ENCODE peak calls at places on chromosomes 2 and 18, in eight cellular contexts. One of them, this sample, is unnamed.

GRCh38 chr18:5890606-5891360 is 4.5 kb downstream of the TMEM200C start:
- DNase-seq in epithelial cell of proximal tubule: no peak
- DNase-seq in GM13976: peak
- DNase-seq in activated CD4-positive, alpha-beta T cell treated with anti-CD3 and anti-CD28 coated beads, Interleukin-2, amount 10 ng/mL, durations not matched to agents 24 days and 14 days: peak
- DNase-seq in kidney tubule cell: peak
- DNase-seq in AG08396: no peak
- DNase-seq in T-helper 1 cell: peak
- DNase-seq in A172: no peak
- DNase-seq in this sample: peak

GRCh38 chr18:44594779-44595467 is 85.8 kb upstream of the SETBP1 start:
- DNase-seq in epithelial cell of proximal tubule: no peak
- DNase-seq in GM13976: no peak
- DNase-seq in activated CD4-positive, alpha-beta T cell treated with anti-CD3 and anti-CD28 coated beads, Interleukin-2, amount 10 ng/mL, durations not matched to agents 24 days and 14 days: no peak
- DNase-seq in kidney tubule cell: peak
- DNase-seq in AG08396: peak
- DNase-seq in T-helper 1 cell: no peak
- DNase-seq in A172: peak
- DNase-seq in this sample: peak

GRCh38 chr18:45847119-45847518 is 21.6 kb downstream of the SIGLEC15 start:
- DNase-seq in epithelial cell of proximal tubule: no peak
- DNase-seq in GM13976: no peak
- DNase-seq in activated CD4-positive, alpha-beta T cell treated with anti-CD3 and anti-CD28 coated beads, Interleukin-2, amount 10 ng/mL, durations not matched to agents 24 days and 14 days: no peak
- DNase-seq in kidney tubule cell: no peak
- DNase-seq in AG08396: no peak
- DNase-seq in T-helper 1 cell: no peak
- DNase-seq in A172: no peak
- DNase-seq in this sample: no peak

GRCh38 chr18:76398295-76398694 is 96.7 kb downstream of the ZNF516 start:
- DNase-seq in epithelial cell of proximal tubule: no peak
- DNase-seq in GM13976: no peak
- DNase-seq in activated CD4-positive, alpha-beta T cell treated with anti-CD3 and anti-CD28 coated beads, Interleukin-2, amount 10 ng/mL, durations not matched to agents 24 days and 14 days: no peak
- DNase-seq in kidney tubule cell: no peak
- DNase-seq in AG08396: no peak
- DNase-seq in T-helper 1 cell: no peak
- DNase-seq in A172: no peak
- DNase-seq in this sample: no peak

GRCh38 chr2:176699660-176700059 is 430.4 kb downstream of the MTX2 start:
- DNase-seq in epithelial cell of proximal tubule: no peak
- DNase-seq in GM13976: no peak
- DNase-seq in activated CD4-positive, alpha-beta T cell treated with anti-CD3 and anti-CD28 coated beads, Interleukin-2, amount 10 ng/mL, durations not matched to agents 24 days and 14 days: no peak
- DNase-seq in kidney tubule cell: no peak
- DNase-seq in AG08396: no peak
- DNase-seq in T-helper 1 cell: no peak
- DNase-seq in A172: no peak
- DNase-seq in this sample: no peak

GRCh38 chr2:6924101-6924917 is 7.1 kb downstream of the RNF144A start:
- DNase-seq in epithelial cell of proximal tubule: no peak
- DNase-seq in GM13976: no peak
- DNase-seq in activated CD4-positive, alpha-beta T cell treated with anti-CD3 and anti-CD28 coated beads, Interleukin-2, amount 10 ng/mL, durations not matched to agents 24 days and 14 days: peak
- DNase-seq in kidney tubule cell: no peak
- DNase-seq in AG08396: no peak
- DNase-seq in T-helper 1 cell: no peak
- DNase-seq in A172: no peak
- DNase-seq in this sample: no peak

GRCh38 chr2:109375131-109375561 is 238.6 kb downstream of the SEPTIN10 start:
- DNase-seq in epithelial cell of proximal tubule: no peak
- DNase-seq in GM13976: no peak
- DNase-seq in activated CD4-positive, alpha-beta T cell treated with anti-CD3 and anti-CD28 coated beads, Interleukin-2, amount 10 ng/mL, durations not matched to agents 24 days and 14 days: no peak
- DNase-seq in kidney tubule cell: no peak
- DNase-seq in AG08396: no peak
- DNase-seq in T-helper 1 cell: no peak
- DNase-seq in A172: no peak
- DNase-seq in this sample: no peak

GRCh38 chr2:69581774-69582581 is 61.6 kb downstream of the AAK1 start:
- DNase-seq in epithelial cell of proximal tubule: no peak
- DNase-seq in GM13976: no peak
- DNase-seq in activated CD4-positive, alpha-beta T cell treated with anti-CD3 and anti-CD28 coated beads, Interleukin-2, amount 10 ng/mL, durations not matched to agents 24 days and 14 days: peak
- DNase-seq in kidney tubule cell: peak
- DNase-seq in AG08396: no peak
- DNase-seq in T-helper 1 cell: no peak
- DNase-seq in A172: peak
- DNase-seq in this sample: peak

GRCh38 chr18:43526436-43527150 is 249.3 kb upstream of the SYT4 start:
- DNase-seq in epithelial cell of proximal tubule: no peak
- DNase-seq in GM13976: no peak
- DNase-seq in activated CD4-positive, alpha-beta T cell treated with anti-CD3 and anti-CD28 coated beads, Interleukin-2, amount 10 ng/mL, durations not matched to agents 24 days and 14 days: no peak
- DNase-seq in kidney tubule cell: no peak
- DNase-seq in AG08396: no peak
- DNase-seq in T-helper 1 cell: no peak
- DNase-seq in A172: no peak
- DNase-seq in this sample: no peak

GRCh38 chr2:241314181-241314932 is 1.1 kb downstream of the HDLBP start:
- DNase-seq in epithelial cell of proximal tubule: no peak
- DNase-seq in GM13976: no peak
- DNase-seq in activated CD4-positive, alpha-beta T cell treated with anti-CD3 and anti-CD28 coated beads, Interleukin-2, amount 10 ng/mL, durations not matched to agents 24 days and 14 days: no peak
- DNase-seq in kidney tubule cell: peak
- DNase-seq in AG08396: no peak
- DNase-seq in T-helper 1 cell: no peak
- DNase-seq in A172: peak
- DNase-seq in this sample: peak

GRCh38 chr2:33620-34019 is 12.7 kb downstream of the FAM110C start:
- DNase-seq in epithelial cell of proximal tubule: no peak
- DNase-seq in GM13976: no peak
- DNase-seq in activated CD4-positive, alpha-beta T cell treated with anti-CD3 and anti-CD28 coated beads, Interleukin-2, amount 10 ng/mL, durations not matched to agents 24 days and 14 days: peak
- DNase-seq in kidney tubule cell: peak
- DNase-seq in AG08396: no peak
- DNase-seq in T-helper 1 cell: no peak
- DNase-seq in A172: no peak
- DNase-seq in this sample: no peak

GRCh38 chr2:191569025-191569424 is 108.9 kb upstream of the NABP1 start:
- DNase-seq in epithelial cell of proximal tubule: no peak
- DNase-seq in GM13976: no peak
- DNase-seq in activated CD4-positive, alpha-beta T cell treated with anti-CD3 and anti-CD28 coated beads, Interleukin-2, amount 10 ng/mL, durations not matched to agents 24 days and 14 days: no peak
- DNase-seq in kidney tubule cell: no peak
- DNase-seq in AG08396: no peak
- DNase-seq in T-helper 1 cell: no peak
- DNase-seq in A172: no peak
- DNase-seq in this sample: peak

GRCh38 chr18:463442-464310 is 36.8 kb downstream of the COLEC12 start:
- DNase-seq in epithelial cell of proximal tubule: no peak
- DNase-seq in GM13976: no peak
- DNase-seq in activated CD4-positive, alpha-beta T cell treated with anti-CD3 and anti-CD28 coated beads, Interleukin-2, amount 10 ng/mL, durations not matched to agents 24 days and 14 days: no peak
- DNase-seq in kidney tubule cell: peak
- DNase-seq in AG08396: no peak
- DNase-seq in T-helper 1 cell: no peak
- DNase-seq in A172: no peak
- DNase-seq in this sample: no peak

GRCh38 chr2:113762377-113763118 is 6.1 kb upstream of the SLC35F5 start:
- DNase-seq in epithelial cell of proximal tubule: peak
- DNase-seq in GM13976: no peak
- DNase-seq in activated CD4-positive, alpha-beta T cell treated with anti-CD3 and anti-CD28 coated beads, Interleukin-2, amount 10 ng/mL, durations not matched to agents 24 days and 14 days: no peak
- DNase-seq in kidney tubule cell: peak
- DNase-seq in AG08396: peak
- DNase-seq in T-helper 1 cell: no peak
- DNase-seq in A172: peak
- DNase-seq in this sample: peak

GRCh38 chr2:149068996-149069888 is 30.7 kb downstream of the LYPD6B start:
- DNase-seq in epithelial cell of proximal tubule: no peak
- DNase-seq in GM13976: no peak
- DNase-seq in activated CD4-positive, alpha-beta T cell treated with anti-CD3 and anti-CD28 coated beads, Interleukin-2, amount 10 ng/mL, durations not matched to agents 24 days and 14 days: peak
- DNase-seq in kidney tubule cell: no peak
- DNase-seq in AG08396: peak
- DNase-seq in T-helper 1 cell: peak
- DNase-seq in A172: peak
- DNase-seq in this sample: no peak

GRCh38 chr2:103980401-103980800 is 873.5 kb upstream of the POU3F3 start:
- DNase-seq in epithelial cell of proximal tubule: no peak
- DNase-seq in GM13976: no peak
- DNase-seq in activated CD4-positive, alpha-beta T cell treated with anti-CD3 and anti-CD28 coated beads, Interleukin-2, amount 10 ng/mL, durations not matched to agents 24 days and 14 days: no peak
- DNase-seq in kidney tubule cell: no peak
- DNase-seq in AG08396: no peak
- DNase-seq in T-helper 1 cell: no peak
- DNase-seq in A172: no peak
- DNase-seq in this sample: no peak

GRCh38 chr2:134773372-134774073 is 54.7 kb upstream of the TMEM163 start:
- DNase-seq in epithelial cell of proximal tubule: no peak
- DNase-seq in GM13976: no peak
- DNase-seq in activated CD4-positive, alpha-beta T cell treated with anti-CD3 and anti-CD28 coated beads, Interleukin-2, amount 10 ng/mL, durations not matched to agents 24 days and 14 days: no peak
- DNase-seq in kidney tubule cell: no peak
- DNase-seq in AG08396: no peak
- DNase-seq in T-helper 1 cell: no peak
- DNase-seq in A172: peak
- DNase-seq in this sample: no peak

GRCh38 chr2:168736636-168737424 is 65.6 kb upstream of the NOSTRIN start:
- DNase-seq in epithelial cell of proximal tubule: no peak
- DNase-seq in GM13976: no peak
- DNase-seq in activated CD4-positive, alpha-beta T cell treated with anti-CD3 and anti-CD28 coated beads, Interleukin-2, amount 10 ng/mL, durations not matched to agents 24 days and 14 days: no peak
- DNase-seq in kidney tubule cell: no peak
- DNase-seq in AG08396: no peak
- DNase-seq in T-helper 1 cell: no peak
- DNase-seq in A172: no peak
- DNase-seq in this sample: no peak

GRCh38 chr18:8468911-8469310 is 140.3 kb upstream of the RAB12 start:
- DNase-seq in epithelial cell of proximal tubule: no peak
- DNase-seq in GM13976: no peak
- DNase-seq in activated CD4-positive, alpha-beta T cell treated with anti-CD3 and anti-CD28 coated beads, Interleukin-2, amount 10 ng/mL, durations not matched to agents 24 days and 14 days: no peak
- DNase-seq in kidney tubule cell: peak
- DNase-seq in AG08396: no peak
- DNase-seq in T-helper 1 cell: no peak
- DNase-seq in A172: no peak
- DNase-seq in this sample: no peak

GRCh38 chr2:129499747-129500146 is 479.7 kb upstream of the RAB6C start:
- DNase-seq in epithelial cell of proximal tubule: no peak
- DNase-seq in GM13976: no peak
- DNase-seq in activated CD4-positive, alpha-beta T cell treated with anti-CD3 and anti-CD28 coated beads, Interleukin-2, amount 10 ng/mL, durations not matched to agents 24 days and 14 days: no peak
- DNase-seq in kidney tubule cell: peak
- DNase-seq in AG08396: no peak
- DNase-seq in T-helper 1 cell: no peak
- DNase-seq in A172: no peak
- DNase-seq in this sample: no peak

GRCh38 chr2:176503760-176504159 is 234.5 kb downstream of the MTX2 start:
- DNase-seq in epithelial cell of proximal tubule: no peak
- DNase-seq in GM13976: no peak
- DNase-seq in activated CD4-positive, alpha-beta T cell treated with anti-CD3 and anti-CD28 coated beads, Interleukin-2, amount 10 ng/mL, durations not matched to agents 24 days and 14 days: no peak
- DNase-seq in kidney tubule cell: no peak
- DNase-seq in AG08396: no peak
- DNase-seq in T-helper 1 cell: no peak
- DNase-seq in A172: no peak
- DNase-seq in this sample: no peak

GRCh38 chr18:45730832-45731545 is 7.0 kb downstream of the SLC14A1 start:
- DNase-seq in epithelial cell of proximal tubule: peak
- DNase-seq in GM13976: no peak
- DNase-seq in activated CD4-positive, alpha-beta T cell treated with anti-CD3 and anti-CD28 coated beads, Interleukin-2, amount 10 ng/mL, durations not matched to agents 24 days and 14 days: no peak
- DNase-seq in kidney tubule cell: peak
- DNase-seq in AG08396: peak
- DNase-seq in T-helper 1 cell: no peak
- DNase-seq in A172: peak
- DNase-seq in this sample: peak

GRCh38 chr2:38496927-38497669 is 105.6 kb downstream of the HNRNPLL start:
- DNase-seq in epithelial cell of proximal tubule: no peak
- DNase-seq in GM13976: no peak
- DNase-seq in activated CD4-positive, alpha-beta T cell treated with anti-CD3 and anti-CD28 coated beads, Interleukin-2, amount 10 ng/mL, durations not matched to agents 24 days and 14 days: no peak
- DNase-seq in kidney tubule cell: no peak
- DNase-seq in AG08396: no peak
- DNase-seq in T-helper 1 cell: no peak
- DNase-seq in A172: no peak
- DNase-seq in this sample: no peak

GRCh38 chr2:70960833-70961647 is 17.4 kb upstream of the ANKRD53 start:
- DNase-seq in epithelial cell of proximal tubule: no peak
- DNase-seq in GM13976: peak
- DNase-seq in activated CD4-positive, alpha-beta T cell treated with anti-CD3 and anti-CD28 coated beads, Interleukin-2, amount 10 ng/mL, durations not matched to agents 24 days and 14 days: peak
- DNase-seq in kidney tubule cell: no peak
- DNase-seq in AG08396: peak
- DNase-seq in T-helper 1 cell: no peak
- DNase-seq in A172: no peak
- DNase-seq in this sample: no peak

GRCh38 chr2:221943078-221943810 is 355.6 kb downstream of the PAX3 start:
- DNase-seq in epithelial cell of proximal tubule: peak
- DNase-seq in GM13976: no peak
- DNase-seq in activated CD4-positive, alpha-beta T cell treated with anti-CD3 and anti-CD28 coated beads, Interleukin-2, amount 10 ng/mL, durations not matched to agents 24 days and 14 days: no peak
- DNase-seq in kidney tubule cell: peak
- DNase-seq in AG08396: peak
- DNase-seq in T-helper 1 cell: no peak
- DNase-seq in A172: peak
- DNase-seq in this sample: peak

GRCh38 chr2:219824996-219825395 is 197.6 kb downstream of the SLC4A3 start:
- DNase-seq in epithelial cell of proximal tubule: no peak
- DNase-seq in GM13976: no peak
- DNase-seq in activated CD4-positive, alpha-beta T cell treated with anti-CD3 and anti-CD28 coated beads, Interleukin-2, amount 10 ng/mL, durations not matched to agents 24 days and 14 days: no peak
- DNase-seq in kidney tubule cell: no peak
- DNase-seq in AG08396: no peak
- DNase-seq in T-helper 1 cell: no peak
- DNase-seq in A172: no peak
- DNase-seq in this sample: no peak

GRCh38 chr2:197312186-197312585 is 1.6 kb upstream of the ANKRD44 start:
- DNase-seq in epithelial cell of proximal tubule: no peak
- DNase-seq in GM13976: no peak
- DNase-seq in activated CD4-positive, alpha-beta T cell treated with anti-CD3 and anti-CD28 coated beads, Interleukin-2, amount 10 ng/mL, durations not matched to agents 24 days and 14 days: peak
- DNase-seq in kidney tubule cell: no peak
- DNase-seq in AG08396: no peak
- DNase-seq in T-helper 1 cell: no peak
- DNase-seq in A172: no peak
- DNase-seq in this sample: no peak

GRCh38 chr2:30068067-30068466 is 78.7 kb upstream of the YPEL5 start:
- DNase-seq in epithelial cell of proximal tubule: no peak
- DNase-seq in GM13976: no peak
- DNase-seq in activated CD4-positive, alpha-beta T cell treated with anti-CD3 and anti-CD28 coated beads, Interleukin-2, amount 10 ng/mL, durations not matched to agents 24 days and 14 days: no peak
- DNase-seq in kidney tubule cell: no peak
- DNase-seq in AG08396: no peak
- DNase-seq in T-helper 1 cell: no peak
- DNase-seq in A172: no peak
- DNase-seq in this sample: no peak

GRCh38 chr18:26547302-26548143 is 830 bp downstream of the KCTD1 start:
- DNase-seq in epithelial cell of proximal tubule: no peak
- DNase-seq in GM13976: peak
- DNase-seq in activated CD4-positive, alpha-beta T cell treated with anti-CD3 and anti-CD28 coated beads, Interleukin-2, amount 10 ng/mL, durations not matched to agents 24 days and 14 days: peak
- DNase-seq in kidney tubule cell: peak
- DNase-seq in AG08396: peak
- DNase-seq in T-helper 1 cell: peak
- DNase-seq in A172: no peak
- DNase-seq in this sample: no peak

GRCh38 chr2:196239622-196240587 is 68.5 kb upstream of the STK17B start:
- DNase-seq in epithelial cell of proximal tubule: no peak
- DNase-seq in GM13976: peak
- DNase-seq in activated CD4-positive, alpha-beta T cell treated with anti-CD3 and anti-CD28 coated beads, Interleukin-2, amount 10 ng/mL, durations not matched to agents 24 days and 14 days: peak
- DNase-seq in kidney tubule cell: peak
- DNase-seq in AG08396: no peak
- DNase-seq in T-helper 1 cell: peak
- DNase-seq in A172: peak
- DNase-seq in this sample: no peak

GRCh38 chr2:212646698-212647097 is 108.1 kb upstream of the ERBB4 start:
- DNase-seq in epithelial cell of proximal tubule: peak
- DNase-seq in GM13976: no peak
- DNase-seq in activated CD4-positive, alpha-beta T cell treated with anti-CD3 and anti-CD28 coated beads, Interleukin-2, amount 10 ng/mL, durations not matched to agents 24 days and 14 days: no peak
- DNase-seq in kidney tubule cell: peak
- DNase-seq in AG08396: peak
- DNase-seq in T-helper 1 cell: no peak
- DNase-seq in A172: peak
- DNase-seq in this sample: no peak

GRCh38 chr2:7915302-7916200 is 766.3 kb upstream of the ID2 start:
- DNase-seq in epithelial cell of proximal tubule: no peak
- DNase-seq in GM13976: no peak
- DNase-seq in activated CD4-positive, alpha-beta T cell treated with anti-CD3 and anti-CD28 coated beads, Interleukin-2, amount 10 ng/mL, durations not matched to agents 24 days and 14 days: peak
- DNase-seq in kidney tubule cell: no peak
- DNase-seq in AG08396: peak
- DNase-seq in T-helper 1 cell: no peak
- DNase-seq in A172: peak
- DNase-seq in this sample: no peak

GRCh38 chr18:71223487-71223886 is 934.6 kb downstream of the SOCS6 start:
- DNase-seq in epithelial cell of proximal tubule: no peak
- DNase-seq in GM13976: no peak
- DNase-seq in activated CD4-positive, alpha-beta T cell treated with anti-CD3 and anti-CD28 coated beads, Interleukin-2, amount 10 ng/mL, durations not matched to agents 24 days and 14 days: no peak
- DNase-seq in kidney tubule cell: no peak
- DNase-seq in AG08396: no peak
- DNase-seq in T-helper 1 cell: no peak
- DNase-seq in A172: no peak
- DNase-seq in this sample: no peak

GRCh38 chr2:215698566-215698965 is 262.7 kb upstream of the FN1 start:
- DNase-seq in epithelial cell of proximal tubule: peak
- DNase-seq in GM13976: no peak
- DNase-seq in activated CD4-positive, alpha-beta T cell treated with anti-CD3 and anti-CD28 coated beads, Interleukin-2, amount 10 ng/mL, durations not matched to agents 24 days and 14 days: no peak
- DNase-seq in kidney tubule cell: peak
- DNase-seq in AG08396: peak
- DNase-seq in T-helper 1 cell: no peak
- DNase-seq in A172: no peak
- DNase-seq in this sample: peak

This sample was measured in ACHN.